ENCODE peak calls at places on chromosome 9, in five cellular contexts. F is left lobe of liver, B is neural crest cell, V is Panc1, E is COR-L47. O is an unnamed sample.

GRCh38 chr9:136625101-136626065 is 37.3 kb upstream of the EGFL7 start:
- DNase-seq in F (peak), B (no peak), V (no peak), E (peak), O (peak)

GRCh38 chr9:37957664-37957953 is 53.7 kb upstream of the SLC25A51 start:
- DNase-seq in F (no peak), B (no peak), V (no peak), E (no peak), O (no peak)

GRCh38 chr9:94860678-94861588 is 134.4 kb downstream of the AOPEP start:
- DNase-seq in F (peak), B (no peak), V (no peak), E (peak), O (no peak)

GRCh38 chr9:22008662-22009562 is at the start of gene CDKN2B:
- DNase-seq in F (peak), B (peak), V (no peak), E (peak), O (peak)

GRCh38 chr9:108779506-108779905 is 76.3 kb downstream of the ACTL7B start:
- DNase-seq in F (no peak), B (no peak), V (no peak), E (no peak), O (no peak)

GRCh38 chr9:34592895-34593601 is 3.5 kb upstream of the CNTFR start:
- DNase-seq in F (peak), B (no peak), V (no peak), E (no peak), O (no peak)

GRCh38 chr9:69923972-69924371 is 103.4 kb downstream of the CFAP95 start:
- DNase-seq in F (no peak), B (no peak), V (no peak), E (no peak), O (no peak)

GRCh38 chr9:101467690-101468089 is 32.1 kb upstream of the ALDOB start:
- DNase-seq in F (no peak), B (no peak), V (no peak), E (no peak), O (no peak)

GRCh38 chr9:136536051-136536720 is 9.7 kb downstream of the NOTCH1 start:
- DNase-seq in F (no peak), B (no peak), V (no peak), E (no peak), O (no peak)

GRCh38 chr9:4020038-4020746 is 279.7 kb downstream of the GLIS3 start:
- DNase-seq in F (no peak), B (no peak), V (no peak), E (no peak), O (no peak)

GRCh38 chr9:11933926-11934325 is 759.3 kb upstream of the TYRP1 start:
- DNase-seq in F (no peak), B (no peak), V (no peak), E (peak), O (no peak)

GRCh38 chr9:98146101-98146991 is 27.3 kb upstream of the TRIM14 start:
- DNase-seq in F (peak), B (no peak), V (no peak), E (no peak), O (no peak)

GRCh38 chr9:135851748-135852147 is 55.6 kb downstream of the CAMSAP1 start:
- DNase-seq in F (no peak), B (no peak), V (no peak), E (no peak), O (no peak)

GRCh38 chr9:95094002-95094401 is 223.5 kb downstream of the FANCC start:
- DNase-seq in F (no peak), B (no peak), V (no peak), E (no peak), O (no peak)

GRCh38 chr9:14251146-14252071 is 62.5 kb downstream of the NFIB start:
- DNase-seq in F (peak), B (no peak), V (no peak), E (peak), O (peak)

GRCh38 chr9:228929-229695 is 14.4 kb downstream of the DOCK8 start:
- DNase-seq in F (no peak), B (no peak), V (no peak), E (no peak), O (no peak)

GRCh38 chr9:130183133-130183762 is 11.0 kb downstream of the NCS1 start:
- DNase-seq in F (no peak), B (no peak), V (no peak), E (no peak), O (peak)

GRCh38 chr9:25891534-25891933 is 213.3 kb upstream of the TUSC1 start:
- DNase-seq in F (no peak), B (no peak), V (no peak), E (no peak), O (no peak)

GRCh38 chr9:18775969-18776368 is 257.0 kb downstream of the SAXO1 start:
- DNase-seq in F (no peak), B (no peak), V (no peak), E (no peak), O (no peak)

GRCh38 chr9:125883548-125883947 is 136.4 kb downstream of the PBX3 start:
- DNase-seq in F (no peak), B (no peak), V (no peak), E (no peak), O (no peak)

GRCh38 chr9:30258079-30258478 is 2126.4 kb upstream of the ACO1 start:
- DNase-seq in F (no peak), B (no peak), V (no peak), E (no peak), O (no peak)

GRCh38 chr9:97615439-97616072 is 17.6 kb downstream of the TSTD2 start:
- DNase-seq in F (peak), B (peak), V (peak), E (peak), O (no peak)

GRCh38 chr9:109558718-109559151 is 60.6 kb upstream of the PTPN3 start:
- DNase-seq in F (no peak), B (no peak), V (no peak), E (no peak), O (no peak)

GRCh38 chr9:34134521-34134920 is 8.0 kb upstream of the DCAF12 start:
- DNase-seq in F (no peak), B (no peak), V (no peak), E (no peak), O (no peak)

GRCh38 chr9:69946800-69947437 is 96.7 kb upstream of the MAMDC2 start:
- DNase-seq in F (no peak), B (no peak), V (peak), E (no peak), O (no peak)

GRCh38 chr9:130929571-130930022 is 9.4 kb downstream of the FIBCD1 start:
- DNase-seq in F (no peak), B (no peak), V (no peak), E (no peak), O (no peak)

GRCh38 chr9:124251605-124252366 is 6.0 kb upstream of the NEK6 start:
- DNase-seq in F (no peak), B (no peak), V (no peak), E (no peak), O (no peak)

GRCh38 chr9:626591-626990 is 214.9 kb upstream of the DMRT1 start:
- DNase-seq in F (no peak), B (no peak), V (no peak), E (no peak), O (no peak)

GRCh38 chr9:68552700-68553099 is 12.0 kb upstream of the TMEM252 start:
- DNase-seq in F (no peak), B (no peak), V (no peak), E (no peak), O (no peak)

O was measured in coronary artery.